ENCODE peak calls at places on chromosomes 6 and 20, in seven cellular contexts. K, U, R, P, Q, X and A are unnamed samples. For H3K4me1, the result is how much of the 10 kb centered on the place peaks cover.

GRCh38 chr6:123821112-123821511 is 17.4 kb downstream of the NKAIN2 start:
- DNase-seq in P (no peak), X (no peak), R (no peak), Q (no peak), U (no peak), K (no peak), A (no peak)

GRCh38 chr6:1917628-1918371 is 308.1 kb downstream of the FOXC1 start:
- DNase-seq in Q (peak), X (no peak), U (peak), R (no peak), K (no peak), P (no peak), A (no peak)

GRCh38 chr6:134665029-134665723 is 284.7 kb downstream of the ALDH8A1 start:
- DNase-seq in U (no peak), X (no peak), Q (no peak), R (no peak), P (no peak), K (no peak), A (no peak)

GRCh38 chr6:116531675-116532570 is 13.6 kb downstream of the TRAPPC3L start:
- DNase-seq in X (peak), K (peak), R (peak), P (no peak), U (peak), Q (peak), A (peak)

GRCh38 chr6:27452496-27452897 is 20.4 kb downstream of the ZNF184 start:
- DNase-seq in X (no peak), U (no peak), R (no peak), P (no peak), K (no peak), Q (peak), A (no peak)

GRCh38 chr6:139743629-139744028 is 369.2 kb upstream of the CITED2 start:
- DNase-seq in P (no peak), U (peak), R (no peak), X (no peak), K (no peak), Q (peak), A (no peak)

GRCh38 chr6:83812595-83812994 is 40.6 kb upstream of the RIPPLY2 start:
- DNase-seq in K (no peak), P (no peak), R (no peak), X (no peak), U (no peak), Q (no peak), A (no peak)

GRCh38 chr6:81769834-81770233 is 17.4 kb upstream of the TENT5A start:
- DNase-seq in P (no peak), K (no peak), U (no peak), R (peak), Q (peak), X (no peak), A (no peak)

GRCh38 chr6:113994934-113995342 is 24.0 kb upstream of the HDAC2 start:
- DNase-seq in K (no peak), P (no peak), U (peak), X (peak), R (peak), Q (peak), A (no peak)

GRCh38 chr6:111276335-111276734 is 189.0 kb downstream of the SLC16A10 start:
- DNase-seq in Q (no peak), U (peak), X (no peak), R (no peak), P (no peak), K (no peak), A (no peak)

GRCh38 chr20:48098099-48098498 is 312.8 kb upstream of the SULF2 start:
- DNase-seq in X (no peak), Q (peak), K (no peak), P (no peak), U (no peak), R (no peak), A (no peak)

GRCh38 chr20:57216669-57217068 is 49.8 kb downstream of the BMP7 start:
- DNase-seq in K (no peak), P (no peak), X (no peak), U (no peak), R (no peak), Q (no peak), A (no peak)

GRCh38 chr6:156316613-156317012 is 460.6 kb upstream of the ARID1B start:
- DNase-seq in X (no peak), Q (no peak), K (no peak), P (no peak), U (no peak), R (no peak), A (no peak)

GRCh38 chr6:26124550-26125014 is 37.4 kb downstream of the HFE start:
- DNase-seq in X (peak), K (no peak), Q (peak), P (no peak), R (no peak), U (no peak), A (no peak)

GRCh38 chr6:112636650-112637260 is 289.6 kb downstream of the RFPL4B start:
- DNase-seq in U (no peak), R (no peak), X (no peak), Q (peak), P (no peak), K (no peak), A (no peak)

GRCh38 chr6:142385352-142385751 is 83.5 kb downstream of the ADGRG6 start:
- DNase-seq in Q (no peak), U (no peak), R (no peak), X (no peak), P (no peak), K (no peak), A (no peak)

GRCh38 chr6:14542670-14543366 is 425.2 kb downstream of the CD83 start:
- DNase-seq in R (no peak), K (no peak), P (no peak), Q (peak), U (no peak), X (no peak), A (no peak)

GRCh38 chr6:55433446-55434130 is 106.3 kb downstream of the GFRAL start:
- DNase-seq in K (no peak), R (peak), Q (peak), P (no peak), U (no peak), X (no peak), A (no peak)

GRCh38 chr6:79152269-79152737 is 74.2 kb upstream of the PHIP start:
- DNase-seq in Q (no peak), R (peak), K (no peak), P (no peak), X (no peak), U (peak), A (no peak)

GRCh38 chr6:136921936-136922679 is at the start of gene SLC35D3:
- DNase-seq in U (no peak), P (no peak), K (no peak), X (no peak), R (peak), Q (peak), A (peak)

GRCh38 chr6:114638346-114638745 is 295.5 kb upstream of the HS3ST5 start:
- DNase-seq in Q (no peak), K (no peak), U (no peak), R (peak), P (no peak), X (no peak), A (no peak)

GRCh38 chr6:69835414-69836179 is 30.8 kb upstream of the COL19A1 start:
- DNase-seq in X (peak), U (peak), R (peak), K (no peak), Q (peak), P (no peak), A (no peak)

GRCh38 chr20:58388882-58389323 is at the start of gene VAPB:
- DNase-seq in X (peak), P (peak), U (peak), Q (peak), R (peak), K (peak), A (peak)

GRCh38 chr6:75230484-75231325 is 12.9 kb downstream of the COX7A2 start:
- DNase-seq in Q (peak), K (peak), R (peak), U (peak), X (no peak), P (no peak), A (no peak)

GRCh38 chr6:145836170-145836569 is 21.6 kb upstream of the FBXO30 start:
- DNase-seq in Q (peak), R (no peak), K (no peak), U (no peak), P (no peak), X (no peak), A (no peak)

GRCh38 chr6:145839653-145840052 is 25.1 kb upstream of the FBXO30 start:
- DNase-seq in R (no peak), U (no peak), P (no peak), K (no peak), X (no peak), Q (no peak), A (no peak)

GRCh38 chr6:145841668-145842067 is 27.1 kb upstream of the FBXO30 start:
- DNase-seq in X (no peak), R (no peak), Q (no peak), P (no peak), K (no peak), U (no peak), A (no peak)

GRCh38 chr6:145838305-145838704 is 23.7 kb upstream of the FBXO30 start:
- DNase-seq in X (no peak), Q (no peak), U (no peak), R (no peak), K (no peak), P (no peak), A (no peak)

GRCh38 chr6:145836767-145837166 is 22.2 kb upstream of the FBXO30 start:
- DNase-seq in K (no peak), Q (peak), P (no peak), U (no peak), R (no peak), X (no peak), A (no peak)
- H3K27ac ChIP-seq in K (no peak), Q (peak), P (no peak), U (no peak), R (no peak), X (no peak), A (no peak)

GRCh38 chr20:62292115-62292514 is 10.7 kb upstream of the ADRM1 start:
- DNase-seq in U (no peak), K (no peak), R (no peak), X (no peak), Q (no peak), P (no peak), A (no peak)
- H3K4me1 ChIP-seq in U (under half), K (under half), R (under half), X (under half), Q (under half), P (under half), A (under half)

GRCh38 chr6:12011276-12012112 is 618 bp upstream of the HIVEP1 start:
- DNase-seq in Q (peak), R (peak), K (peak), U (peak), P (peak), X (peak), A (peak)
- H3K4me3 ChIP-seq in Q (peak), R (peak), K (peak), U (peak), P (peak), X (no peak), A (peak)

GRCh38 chr20:50222568-50223320 is 32.1 kb downstream of the CEBPB start:
- DNase-seq in K (no peak), X (no peak), Q (no peak), P (no peak), U (no peak), R (no peak), A (no peak)

GRCh38 chr20:50221501-50222323 is 31.1 kb downstream of the CEBPB start:
- DNase-seq in U (no peak), Q (peak), P (no peak), X (no peak), K (no peak), R (no peak), A (peak)

GRCh38 chr20:50224052-50224451 is 33.4 kb downstream of the CEBPB start:
- DNase-seq in X (no peak), P (no peak), U (no peak), R (no peak), Q (no peak), K (no peak), A (no peak)

GRCh38 chr20:50224553-50225255 is 34.1 kb downstream of the CEBPB start:
- DNase-seq in R (no peak), Q (peak), P (no peak), K (peak), X (no peak), U (no peak), A (peak)

DNA sequence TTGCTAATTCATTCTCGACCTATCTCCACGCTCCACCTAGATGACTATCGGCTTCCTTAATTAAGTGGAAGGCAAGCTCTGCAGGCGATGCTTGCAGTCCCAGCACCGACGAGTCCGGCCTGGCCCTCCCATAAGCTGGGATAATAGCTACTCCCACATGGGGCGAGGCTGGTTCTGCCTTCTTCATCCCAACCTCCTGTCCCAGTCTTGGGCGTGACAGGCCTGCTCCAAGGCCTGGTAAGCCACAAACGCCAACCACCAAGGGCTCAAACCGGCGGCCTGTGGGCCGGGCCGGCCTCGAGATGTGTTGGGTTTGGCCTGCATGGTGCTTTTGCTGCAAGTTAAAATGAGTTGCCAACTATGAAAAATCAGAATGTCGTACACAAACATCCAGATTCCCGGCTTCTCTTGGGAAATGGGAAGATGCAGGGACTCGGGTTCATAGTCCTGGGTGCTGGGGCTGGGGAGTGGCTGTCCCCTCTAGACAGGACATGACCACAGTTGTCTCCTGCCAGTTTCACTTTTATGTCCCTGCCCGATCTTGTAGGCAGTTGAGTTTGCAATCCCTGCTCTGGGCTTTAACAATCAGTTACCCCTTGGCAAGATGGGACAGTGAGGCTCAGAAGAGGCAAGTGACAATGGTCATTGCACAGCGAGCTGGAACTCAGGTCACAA is 32.8 kb downstream of the CEBPB start:
- DNase-seq in Q (peak), X (no peak), K (no peak), P (no peak), U (no peak), R (no peak), A (no peak)
- H3K27ac ChIP-seq in Q (no peak), X (no peak), K (peak), P (peak), U (no peak), R (no peak), A (no peak)

DNA sequence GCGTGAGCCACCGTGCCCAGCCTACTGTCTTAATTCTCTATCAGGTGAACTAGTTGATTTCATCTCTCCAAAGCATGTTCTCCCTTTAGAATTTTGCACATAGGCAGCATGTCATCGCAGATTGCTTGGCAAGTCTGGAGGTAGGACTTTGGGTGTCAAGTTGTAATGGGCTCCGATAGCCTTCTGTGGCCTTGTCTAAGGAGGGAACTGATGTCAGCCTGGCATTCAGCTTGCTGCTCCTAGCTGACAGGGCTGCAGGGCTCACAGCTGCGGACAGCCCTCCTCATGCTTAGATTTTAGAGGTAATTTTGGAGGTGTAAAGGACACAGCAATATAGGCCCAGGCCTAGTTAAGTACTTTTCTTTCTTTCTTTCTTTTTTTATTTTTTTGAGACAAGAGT is 11.3 kb downstream of the CHMP4B start:
- DNase-seq in Q (no peak), R (no peak), K (no peak), P (no peak), X (no peak), U (no peak), A (no peak)
- H3K4me1 ChIP-seq in Q (under half), R (under half), K (under half), P (under half), X (half or more), U (under half), A (under half)